ENCODE peak calls at places on chromosome 4, in eight cellular contexts. Z, Y, S, H, V, K, G and E are unnamed samples.

GRCh38 chr4:120554086-120554485 is 368.4 kb downstream of the PRDM5 start:
- DNase-seq in Z (no peak), Y (no peak), S (no peak), H (no peak), V (no peak), K (no peak), G (no peak), E (no peak)

GRCh38 chr4:825063-825968 is 613 bp downstream of the CPLX1 start:
- DNase-seq in Z (peak; percentile 42), Y (peak; percentile 69), S (peak; percentile 69), H (peak; percentile 68), V (no peak), K (no peak), G (peak; percentile 50), E (no peak)

GRCh38 chr4:125323547-125324100 is 8.9 kb downstream of the FAT4 start:
- DNase-seq in Z (no peak), Y (no peak), S (no peak), H (no peak), V (no peak), K (no peak), G (no peak), E (no peak)

GRCh38 chr4:72896515-72896914 is 173.0 kb downstream of the COX18 start:
- DNase-seq in Z (no peak), Y (no peak), S (no peak), H (peak; percentile 3), V (no peak), K (no peak), G (no peak), E (no peak)

GRCh38 chr4:138259296-138259695 is 17.1 kb upstream of the SLC7A11 start:
- DNase-seq in Z (no peak), Y (no peak), S (no peak), H (no peak), V (no peak), K (no peak), G (no peak), E (no peak)

GRCh38 chr4:52555356-52555716 is 103.8 kb downstream of the USP46 start:
- DNase-seq in Z (no peak), Y (no peak), S (no peak), H (peak; percentile 25), V (no peak), K (no peak), G (no peak), E (no peak)

GRCh38 chr4:26779674-26780073 is 81.0 kb upstream of the STIM2 start:
- DNase-seq in Z (no peak), Y (no peak), S (no peak), H (no peak), V (no peak), K (no peak), G (no peak), E (no peak)

GRCh38 chr4:67659065-67659464 is 41.9 kb downstream of the UBA6 start:
- DNase-seq in Z (no peak), Y (no peak), S (no peak), H (no peak), V (no peak), K (no peak), G (no peak), E (no peak)

GRCh38 chr4:99763635-99764101 is 53.0 kb upstream of the DAPP1 start:
- DNase-seq in Z (no peak), Y (no peak), S (no peak), H (no peak), V (peak; percentile 59), K (no peak), G (no peak), E (no peak)

GRCh38 chr4:100510551-100510950 is 7.3 kb downstream of the EMCN start:
- DNase-seq in Z (no peak), Y (no peak), S (no peak), H (no peak), V (no peak), K (no peak), G (no peak), E (no peak)

GRCh38 chr4:121811122-121811521 is 10.0 kb downstream of the EXOSC9 start:
- DNase-seq in Z (no peak), Y (no peak), S (no peak), H (no peak), V (no peak), K (no peak), G (no peak), E (no peak)

GRCh38 chr4:46894841-46895240 is 14.2 kb downstream of the COX7B2 start:
- DNase-seq in Z (no peak), Y (no peak), S (no peak), H (no peak), V (no peak), K (no peak), G (no peak), E (no peak)

GRCh38 chr4:107888237-107888636 is 43.1 kb upstream of the CYP2U1 start:
- DNase-seq in Z (no peak), Y (no peak), S (no peak), H (peak; percentile 34), V (no peak), K (no peak), G (no peak), E (no peak)

GRCh38 chr4:48698029-48698901 is 81.8 kb downstream of the FRYL start:
- DNase-seq in Z (peak; percentile 90), Y (no peak), S (no peak), H (no peak), V (peak; percentile 69), K (no peak), G (peak; percentile 74), E (no peak)

GRCh38 chr4:150033937-150034336 is 44.3 kb upstream of the DCLK2 start:
- DNase-seq in Z (no peak), Y (no peak), S (no peak), H (no peak), V (no peak), K (no peak), G (no peak), E (no peak)

GRCh38 chr4:164937576-164938270 is 39.7 kb downstream of the TRIM61 start:
- DNase-seq in Z (peak; percentile 69), Y (no peak), S (no peak), H (peak; percentile 60), V (no peak), K (no peak), G (no peak), E (no peak)

GRCh38 chr4:176778063-176778462 is 14.7 kb downstream of the VEGFC start:
- DNase-seq in Z (no peak), Y (no peak), S (no peak), H (no peak), V (no peak), K (no peak), G (no peak), E (no peak)

DNA sequence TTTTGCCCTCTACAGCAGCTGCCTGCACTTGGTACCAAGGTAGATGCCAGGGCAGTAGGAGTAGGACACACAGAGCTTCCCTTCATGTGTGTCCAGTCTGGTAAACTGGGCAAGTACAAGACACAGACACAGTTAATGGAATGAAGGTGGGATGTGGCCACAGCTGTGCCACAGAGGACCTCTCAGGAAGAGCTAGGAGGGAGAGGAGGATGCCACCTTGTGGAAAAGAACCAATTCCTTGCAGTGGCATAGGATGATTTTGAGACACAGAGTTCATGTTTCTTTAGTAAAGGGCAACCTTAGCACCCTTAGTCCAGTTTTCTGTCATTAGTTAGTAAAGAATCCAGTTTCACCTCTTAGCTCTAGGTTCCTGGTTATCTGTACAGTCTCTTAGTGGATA is 36.3 kb upstream of the TBC1D14 start:
- DNase-seq in Z (no peak), Y (no peak), S (no peak), H (no peak), V (no peak), K (no peak), G (no peak), E (no peak)
- TF ChIP-seq CTCF in Z (peak; percentile 11), Y (no peak), S (no peak), H (no peak), V (no peak), K (no peak), G (no peak), E (peak; percentile 28)

DNA sequence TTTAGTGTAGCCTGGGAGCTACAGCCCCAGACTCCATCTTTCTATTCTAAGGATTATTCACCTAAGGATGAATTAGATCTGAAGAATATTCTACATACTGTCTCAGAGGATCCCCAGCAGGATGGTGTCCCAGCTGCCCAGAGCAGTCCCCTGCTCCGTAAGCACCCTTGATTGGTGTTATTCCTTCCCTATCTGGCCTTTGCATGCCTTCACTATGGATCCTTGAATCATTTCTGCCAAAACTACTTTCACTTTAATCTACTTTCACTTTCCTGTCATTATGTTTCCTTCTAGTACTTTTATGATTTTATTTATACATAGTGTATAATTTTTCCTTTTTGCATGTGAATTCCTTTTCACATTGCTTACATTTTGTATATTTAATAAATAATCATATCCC is 39.2 kb downstream of the ARHGAP24 start:
- DNase-seq in Z (no peak), Y (no peak), S (no peak), H (no peak), V (no peak), K (no peak), G (no peak), E (no peak)
- H3K4me3 ChIP-seq in Z (no peak overlapping the region), Y (no peak overlapping the region), S (no peak overlapping the region), H (no peak overlapping the region), V (no peak overlapping the region), K (peak overlapping the region; percentile 8), G (peak overlapping the region; percentile 18), E (no peak overlapping the region)

DNA sequence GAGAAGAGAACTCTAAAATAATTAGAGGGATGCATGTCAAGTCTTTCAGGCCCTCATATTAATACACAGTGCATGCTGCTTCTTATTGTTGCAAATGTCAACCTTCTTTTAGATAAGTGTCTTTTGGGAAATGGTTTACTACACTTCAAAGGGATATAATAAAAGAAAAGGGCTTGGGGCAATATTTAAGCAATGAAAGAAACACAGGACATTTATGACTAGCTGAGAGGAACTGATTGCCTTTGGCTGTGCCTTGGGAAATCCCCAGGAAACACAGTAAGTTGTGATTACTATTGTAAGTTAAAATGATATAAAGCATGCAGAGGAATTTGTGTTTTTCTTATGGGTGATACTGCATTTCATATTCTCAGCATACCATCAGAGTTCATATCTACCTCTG is 1036.2 kb upstream of the GRID2 start:
- DNase-seq in Z (no peak), Y (no peak), S (no peak), H (no peak), V (no peak), K (no peak), G (no peak), E (no peak)
- H3K36me3 ChIP-seq in Z (no peaks in the 10 kb centered on the region), Y (no peaks in the 10 kb centered on the region), S (no peaks in the 10 kb centered on the region), H (no peaks in the 10 kb centered on the region), V (no peaks in the 10 kb centered on the region), K (no peaks in the 10 kb centered on the region), G (no peaks in the 10 kb centered on the region), E (no peaks in the 10 kb centered on the region)

GRCh38 chr4:4985036-4985435 is 34.2 kb downstream of the CYTL1 start:
- DNase-seq in Z (no peak), Y (no peak), S (no peak), H (no peak), V (no peak), K (peak; percentile 58), G (no peak), E (no peak)

GRCh38 chr4:4986856-4987255 is 32.4 kb downstream of the CYTL1 start:
- DNase-seq in Z (no peak), Y (no peak), S (no peak), H (no peak), V (no peak), K (no peak), G (no peak), E (no peak)

GRCh38 chr4:4987656-4988055 is 31.6 kb downstream of the CYTL1 start:
- DNase-seq in Z (no peak), Y (no peak), S (no peak), H (no peak), V (no peak), K (peak; percentile 77), G (no peak), E (no peak)

GRCh38 chr4:4984186-4984585 is 35.1 kb downstream of the CYTL1 start:
- DNase-seq in Z (no peak), Y (no peak), S (no peak), H (peak; percentile 18), V (no peak), K (peak; percentile 49), G (no peak), E (no peak)

GRCh38 chr4:4985844-4986243 is 33.4 kb downstream of the CYTL1 start:
- DNase-seq in Z (no peak), Y (no peak), S (no peak), H (peak; percentile 50), V (no peak), K (no peak), G (no peak), E (no peak)
- TF ChIP-seq CTCF in Z (no peak), Y (no peak), S (peak; percentile 38), H (peak; percentile 51), V (no peak), K (no peak), G (no peak), E (peak; percentile 12)